ENCODE peak calls at places on chromosomes 5 and 9, in four cellular contexts. One of them, this sample, is unnamed. For H3K4me1, the result is how much of the 10 kb centered on the place peaks cover.

GRCh38 chr5:89190515-89191265 is 307.7 kb upstream of the MEF2C start:
- DNase-seq in endothelial cell of umbilical vein: no peak
- DNase-seq in GM23248: no peak
- DNase-seq in IMR-90: no peak
- DNase-seq in this sample: no peak

GRCh38 chr9:34158362-34158869 is 20.4 kb upstream of the UBAP1 start:
- DNase-seq in IMR-90: peak
- DNase-seq in GM23248: peak
- DNase-seq in endothelial cell of umbilical vein: no peak
- DNase-seq in this sample: peak

GRCh38 chr5:66554211-66554610 is 42.0 kb upstream of the MAST4 start:
- DNase-seq in endothelial cell of umbilical vein: no peak
- DNase-seq in GM23248: peak
- DNase-seq in IMR-90: no peak
- DNase-seq in this sample: peak

GRCh38 chr9:135604437-135605237 is 34.7 kb downstream of the GLT6D1 start:
- DNase-seq in IMR-90: no peak
- DNase-seq in endothelial cell of umbilical vein: no peak
- DNase-seq in GM23248: no peak
- DNase-seq in this sample: no peak

GRCh38 chr9:97873877-97874276 is 20.9 kb downstream of the FOXE1 start:
- DNase-seq in IMR-90: peak
- DNase-seq in GM23248: peak
- DNase-seq in endothelial cell of umbilical vein: no peak
- DNase-seq in this sample: peak

GRCh38 chr5:132411382-132411925 is 41.9 kb downstream of the SLC22A5 start:
- DNase-seq in IMR-90: no peak
- DNase-seq in GM23248: no peak
- DNase-seq in endothelial cell of umbilical vein: no peak
- DNase-seq in this sample: peak

GRCh38 chr5:87340716-87341115 is 72.0 kb downstream of the CCNH start:
- DNase-seq in IMR-90: no peak
- DNase-seq in endothelial cell of umbilical vein: peak
- DNase-seq in GM23248: no peak
- DNase-seq in this sample: no peak

GRCh38 chr5:76473676-76474075 is 70.6 kb downstream of the IQGAP2 start:
- DNase-seq in IMR-90: no peak
- DNase-seq in GM23248: no peak
- DNase-seq in endothelial cell of umbilical vein: no peak
- DNase-seq in this sample: no peak

GRCh38 chr9:109751253-109751652 is 28.7 kb upstream of the PALM2AKAP2 start:
- DNase-seq in IMR-90: peak
- DNase-seq in endothelial cell of umbilical vein: no peak
- DNase-seq in GM23248: peak
- DNase-seq in this sample: peak

GRCh38 chr9:101578378-101578777 is 16.4 kb downstream of the PPP3R2 start:
- DNase-seq in GM23248: no peak
- DNase-seq in endothelial cell of umbilical vein: no peak
- DNase-seq in IMR-90: peak
- DNase-seq in this sample: no peak

GRCh38 chr9:83066771-83067170 is 3.8 kb upstream of the RASEF start:
- DNase-seq in IMR-90: peak
- DNase-seq in endothelial cell of umbilical vein: no peak
- DNase-seq in GM23248: peak
- DNase-seq in this sample: peak

GRCh38 chr5:163362806-163363788 is 74.3 kb upstream of the CCNG1 start:
- DNase-seq in endothelial cell of umbilical vein: no peak
- DNase-seq in IMR-90: no peak
- DNase-seq in GM23248: no peak
- DNase-seq in this sample: no peak

GRCh38 chr5:37111426-37112382 is 137.5 kb downstream of the CPLANE1 start:
- DNase-seq in IMR-90: no peak
- DNase-seq in endothelial cell of umbilical vein: no peak
- DNase-seq in GM23248: no peak
- DNase-seq in this sample: no peak

GRCh38 chr9:38339087-38339486 is 53.4 kb upstream of the ALDH1B1 start:
- DNase-seq in endothelial cell of umbilical vein: no peak
- DNase-seq in IMR-90: peak
- DNase-seq in GM23248: peak
- DNase-seq in this sample: peak

GRCh38 chr5:154642499-154643245 is 112.5 kb upstream of the LARP1 start:
- DNase-seq in endothelial cell of umbilical vein: peak
- DNase-seq in GM23248: peak
- DNase-seq in IMR-90: peak
- DNase-seq in this sample: peak

GRCh38 chr9:12719431-12719830 is 26.2 kb downstream of the TYRP1 start:
- DNase-seq in GM23248: peak
- DNase-seq in endothelial cell of umbilical vein: peak
- DNase-seq in IMR-90: peak
- DNase-seq in this sample: peak

GRCh38 chr5:78497573-78498533 is 137.4 kb downstream of the SCAMP1 start:
- DNase-seq in GM23248: peak
- DNase-seq in endothelial cell of umbilical vein: no peak
- DNase-seq in IMR-90: no peak
- DNase-seq in this sample: no peak

GRCh38 chr5:78499485-78499884 is 139.1 kb downstream of the SCAMP1 start:
- DNase-seq in endothelial cell of umbilical vein: no peak
- DNase-seq in GM23248: no peak
- DNase-seq in IMR-90: no peak
- DNase-seq in this sample: no peak

GRCh38 chr5:78500028-78500427 is 139.6 kb downstream of the SCAMP1 start:
- DNase-seq in endothelial cell of umbilical vein: no peak
- DNase-seq in IMR-90: no peak
- DNase-seq in GM23248: peak
- DNase-seq in this sample: no peak

GRCh38 chr5:78495800-78496199 is 135.4 kb downstream of the SCAMP1 start:
- DNase-seq in GM23248: no peak
- DNase-seq in IMR-90: no peak
- DNase-seq in endothelial cell of umbilical vein: peak
- DNase-seq in this sample: no peak

DNA sequence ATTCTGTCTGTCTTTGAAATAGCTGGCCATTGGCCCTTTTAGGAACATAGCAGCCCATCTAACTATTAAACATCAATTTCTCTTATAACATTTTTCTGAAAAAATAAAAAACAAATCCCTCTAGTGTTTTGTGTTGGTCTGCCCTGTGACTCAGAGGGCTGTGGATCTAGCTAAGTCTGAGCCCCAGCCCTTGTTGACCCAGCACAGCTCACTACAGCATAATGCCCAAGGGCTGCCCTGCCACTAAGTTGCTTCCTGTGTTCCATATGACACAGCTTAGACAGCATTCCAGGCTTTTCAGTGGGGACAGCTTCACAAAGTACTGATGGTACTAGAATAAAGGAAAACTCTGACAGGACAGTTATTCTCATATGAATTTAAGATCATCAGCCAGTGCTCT is 136.0 kb downstream of the SCAMP1 start:
- DNase-seq in GM23248: peak
- DNase-seq in IMR-90: peak
- DNase-seq in endothelial cell of umbilical vein: peak
- DNase-seq in this sample: peak
- H3K9ac ChIP-seq in GM23248: no peak
- H3K9ac ChIP-seq in IMR-90: no peak
- H3K9ac ChIP-seq in endothelial cell of umbilical vein: no peak
- H3K9ac ChIP-seq in this sample: peak

GRCh38 chr5:170275376-170275994 is 22.1 kb downstream of the LCP2 start:
- DNase-seq in endothelial cell of umbilical vein: no peak
- DNase-seq in IMR-90: no peak
- DNase-seq in GM23248: no peak
- DNase-seq in this sample: no peak
- H3K4me1 ChIP-seq in endothelial cell of umbilical vein: under half
- H3K4me1 ChIP-seq in IMR-90: under half
- H3K4me1 ChIP-seq in GM23248: under half
- H3K4me1 ChIP-seq in this sample: under half

GRCh38 chr5:139696167-139696893 is 48.2 kb downstream of the CXXC5 start:
- DNase-seq in endothelial cell of umbilical vein: no peak
- DNase-seq in GM23248: peak
- DNase-seq in IMR-90: no peak
- DNase-seq in this sample: no peak
- H3K9ac ChIP-seq in endothelial cell of umbilical vein: no peak
- H3K9ac ChIP-seq in GM23248: peak
- H3K9ac ChIP-seq in IMR-90: peak
- H3K9ac ChIP-seq in this sample: no peak

DNA sequence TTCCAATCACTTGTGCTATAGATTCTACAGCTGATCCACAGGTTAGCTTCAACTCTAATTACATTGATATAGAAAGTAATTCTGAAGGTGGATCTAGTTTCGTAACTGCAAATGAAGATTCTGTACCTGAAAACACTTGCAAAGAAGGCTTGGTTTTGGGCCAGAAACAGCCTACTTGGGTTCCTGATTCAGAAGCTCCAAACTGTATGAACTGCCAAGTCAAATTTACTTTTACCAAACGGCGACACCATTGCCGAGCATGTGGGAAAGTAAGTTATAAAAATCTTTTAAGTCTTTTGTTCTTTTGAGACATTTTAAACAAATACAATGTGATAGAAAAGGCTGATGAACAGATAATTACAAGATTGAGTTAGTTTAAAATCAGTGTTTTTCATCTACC is 30.9 kb downstream of the ZFYVE16 start:
- DNase-seq in endothelial cell of umbilical vein: no peak
- DNase-seq in GM23248: no peak
- DNase-seq in IMR-90: no peak
- DNase-seq in this sample: no peak
- H3K4me1 ChIP-seq in endothelial cell of umbilical vein: under half
- H3K4me1 ChIP-seq in GM23248: under half
- H3K4me1 ChIP-seq in IMR-90: under half
- H3K4me1 ChIP-seq in this sample: under half